ENCODE peak calls at places on chromosomes 5 and 9, in five cellular contexts. O is omental fat pad, B is AG10803, K is transverse colon, E is tibial nerve. S is an unnamed sample.

GRCh38 chr5:93273176-93273575 is 307.8 kb downstream of the NR2F1-AS1 start:
- DNase-seq in O (no peak), B (peak; percentile 61), K (no peak), E (no peak), S (no peak)

GRCh38 chr9:96186601-96187011 is 115.4 kb downstream of the HSD17B3 start:
- DNase-seq in E (no peak), B (no peak), K (peak; percentile 75), O (no peak), S (no peak)

GRCh38 chr5:55108651-55109050 is 6.2 kb downstream of the GZMA start:
- DNase-seq in B (no peak), E (no peak), O (no peak), K (no peak), S (no peak)

GRCh38 chr5:69271376-69271775 is 36.7 kb downstream of the CDK7 start:
- DNase-seq in B (peak; percentile 53), K (peak; percentile 23), O (no peak), E (no peak), S (no peak)

GRCh38 chr5:4413996-4414395 is 726.1 kb upstream of the ADAMTS16 start:
- DNase-seq in B (no peak), E (no peak), O (no peak), K (no peak), S (no peak)

GRCh38 chr9:106737516-106737915 is 125.5 kb upstream of the ZNF462 start:
- DNase-seq in K (no peak), B (no peak), E (no peak), O (no peak), S (no peak)

GRCh38 chr5:119179857-119180641 is 109.2 kb downstream of the DMXL1 start:
- DNase-seq in K (no peak), E (no peak), O (no peak), B (no peak), S (no peak)

GRCh38 chr9:70413798-70414775 is at the start of gene KLF9:
- DNase-seq in E (peak; percentile 90), B (peak; percentile 98), O (peak; percentile 73), K (peak; percentile 95), S (peak; percentile 95)

GRCh38 chr5:137498301-137498735 is 808 bp downstream of the SPOCK1 start:
- DNase-seq in E (no peak), B (no peak), O (no peak), K (no peak), S (no peak)

GRCh38 chr5:177373806-177374205 is 10.4 kb upstream of the SLC34A1 start:
- DNase-seq in B (no peak), O (no peak), E (no peak), K (no peak), S (no peak)

GRCh38 chr9:82586918-82587356 is 476.0 kb downstream of the RASEF start:
- DNase-seq in B (no peak), O (no peak), E (no peak), K (no peak), S (no peak)

GRCh38 chr5:96079075-96079474 is 117.4 kb upstream of the ELL2 start:
- DNase-seq in E (no peak), B (peak; percentile 91), O (no peak), K (no peak), S (no peak)

GRCh38 chr5:138212828-138213160 is 329 bp downstream of the CDC23 start:
- DNase-seq in B (peak; percentile 4), K (peak; percentile 11), E (no peak), O (no peak), S (no peak)

GRCh38 chr5:52947208-52947607 is 41.9 kb upstream of the ITGA2 start:
- DNase-seq in E (no peak), O (no peak), K (no peak), B (no peak), S (no peak)

GRCh38 chr9:16515879-16516289 is 354.6 kb downstream of the BNC2 start:
- DNase-seq in E (no peak), O (no peak), K (no peak), B (peak; percentile 76), S (no peak)

GRCh38 chr5:72624641-72625236 is 117.5 kb upstream of the ZNF366 start:
- DNase-seq in K (no peak), B (peak; percentile 93), E (no peak), O (no peak), S (no peak)

GRCh38 chr9:114312513-114312875 is 10.4 kb upstream of the ORM1 start:
- DNase-seq in E (no peak), O (no peak), B (no peak), K (no peak), S (no peak)

GRCh38 chr9:136982232-136983051 is at the start of gene LCNL1:
- DNase-seq in K (no peak), O (no peak), E (no peak), B (no peak), S (no peak)

GRCh38 chr9:135582966-135583685 is 21.6 kb downstream of the PAEP start:
- DNase-seq in O (no peak), K (no peak), B (no peak), E (no peak), S (no peak)

GRCh38 chr5:137856916-137857862 is 10.5 kb upstream of the MYOT start:
- DNase-seq in O (no peak), B (no peak), E (no peak), K (no peak), S (no peak)

GRCh38 chr5:72387985-72388384 is 67.8 kb downstream of the PTCD2 start:
- DNase-seq in K (no peak), O (no peak), B (peak; percentile 84), E (no peak), S (no peak)

GRCh38 chr5:39498247-39498952 is 73.6 kb upstream of the DAB2 start:
- DNase-seq in B (no peak), E (no peak), O (no peak), K (no peak), S (no peak)

GRCh38 chr5:91020065-91020800 is 362.9 kb downstream of the ARRDC3 start:
- DNase-seq in O (no peak), B (peak; percentile 50), K (no peak), E (no peak), S (no peak)

DNA sequence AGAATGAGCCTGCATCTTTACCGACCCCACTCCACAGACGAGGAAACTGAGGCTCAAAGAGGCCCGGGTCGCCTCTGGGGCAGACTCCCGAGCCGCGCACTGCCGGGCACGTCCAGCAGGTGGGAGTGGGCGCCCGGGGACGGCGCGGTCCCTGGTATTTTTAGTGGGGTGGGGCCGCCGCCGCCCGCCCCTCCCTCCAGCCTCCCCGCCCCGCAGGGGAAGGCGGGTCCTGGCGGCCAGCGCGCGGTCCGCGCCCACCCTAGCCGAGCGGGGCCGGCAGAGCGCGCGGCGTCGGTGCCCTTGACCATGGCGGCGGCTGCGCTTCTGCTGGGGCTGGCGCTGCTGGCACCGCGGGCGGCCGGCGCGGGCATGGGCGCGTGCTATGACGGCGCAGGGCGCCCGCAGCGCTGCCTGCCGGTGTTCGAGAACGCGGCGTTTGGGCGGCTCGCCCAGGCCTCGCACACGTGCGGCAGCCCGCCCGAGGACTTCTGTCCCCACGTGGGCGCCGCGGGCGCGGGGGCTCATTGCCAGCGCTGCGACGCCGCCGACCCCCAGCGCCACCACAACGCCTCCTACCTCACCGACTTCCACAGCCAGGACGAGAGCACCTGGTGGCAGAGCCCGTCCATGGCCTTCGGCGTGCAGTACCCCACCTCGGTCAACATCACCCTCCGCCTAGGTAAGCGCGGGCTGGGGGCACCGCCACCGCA is at the start of gene LAMC3:
- DNase-seq in B (no peak), O (no peak), E (no peak), K (no peak), S (no peak)
- TF ChIP-seq CTCF in B (peak; percentile 27), O (no peak), E (no peak), K (peak; percentile 32), S (peak; percentile 65)

GRCh38 chr9:104093162-104093561 is 947 bp upstream of the SMC2 start:
- DNase-seq in O (no peak), K (no peak), B (no peak), E (no peak), S (no peak)

GRCh38 chr9:104091028-104091590 is 3.0 kb upstream of the SMC2 start:
- DNase-seq in E (no peak), K (no peak), O (no peak), B (no peak), S (no peak)

GRCh38 chr9:104092192-104092591 is 1.9 kb upstream of the SMC2 start:
- DNase-seq in K (no peak), O (no peak), E (no peak), B (no peak), S (no peak)

GRCh38 chr9:104090578-104090977 is 3.5 kb upstream of the SMC2 start:
- DNase-seq in O (no peak), E (no peak), B (no peak), K (no peak), S (no peak)

DNA sequence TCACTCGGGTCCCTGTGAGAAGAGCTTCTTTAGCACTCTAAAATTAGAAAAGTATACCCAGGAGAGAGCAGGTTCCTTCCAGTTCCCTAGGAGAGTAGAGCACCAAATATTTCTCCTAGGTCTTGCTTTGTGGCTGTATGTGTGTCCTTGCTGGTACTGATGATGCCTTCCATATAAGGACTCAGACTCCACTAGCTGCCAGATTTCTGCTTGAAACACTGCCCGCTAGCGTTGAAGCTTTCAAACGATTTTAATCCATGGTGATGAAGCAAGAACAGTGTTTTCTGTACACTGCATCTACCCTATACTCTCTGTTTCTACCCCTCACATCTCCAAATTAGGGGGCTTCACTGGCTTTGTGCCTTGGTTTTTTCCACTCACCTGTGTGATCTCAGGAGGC is 2.4 kb upstream of the SMC2 start:
- DNase-seq in B (no peak), E (no peak), K (peak; percentile 51), O (no peak), S (no peak)
- TF ChIP-seq CTCF in B (no peak), E (peak; percentile 6), K (peak; percentile 27), O (no peak), S (peak; percentile 28)

DNA sequence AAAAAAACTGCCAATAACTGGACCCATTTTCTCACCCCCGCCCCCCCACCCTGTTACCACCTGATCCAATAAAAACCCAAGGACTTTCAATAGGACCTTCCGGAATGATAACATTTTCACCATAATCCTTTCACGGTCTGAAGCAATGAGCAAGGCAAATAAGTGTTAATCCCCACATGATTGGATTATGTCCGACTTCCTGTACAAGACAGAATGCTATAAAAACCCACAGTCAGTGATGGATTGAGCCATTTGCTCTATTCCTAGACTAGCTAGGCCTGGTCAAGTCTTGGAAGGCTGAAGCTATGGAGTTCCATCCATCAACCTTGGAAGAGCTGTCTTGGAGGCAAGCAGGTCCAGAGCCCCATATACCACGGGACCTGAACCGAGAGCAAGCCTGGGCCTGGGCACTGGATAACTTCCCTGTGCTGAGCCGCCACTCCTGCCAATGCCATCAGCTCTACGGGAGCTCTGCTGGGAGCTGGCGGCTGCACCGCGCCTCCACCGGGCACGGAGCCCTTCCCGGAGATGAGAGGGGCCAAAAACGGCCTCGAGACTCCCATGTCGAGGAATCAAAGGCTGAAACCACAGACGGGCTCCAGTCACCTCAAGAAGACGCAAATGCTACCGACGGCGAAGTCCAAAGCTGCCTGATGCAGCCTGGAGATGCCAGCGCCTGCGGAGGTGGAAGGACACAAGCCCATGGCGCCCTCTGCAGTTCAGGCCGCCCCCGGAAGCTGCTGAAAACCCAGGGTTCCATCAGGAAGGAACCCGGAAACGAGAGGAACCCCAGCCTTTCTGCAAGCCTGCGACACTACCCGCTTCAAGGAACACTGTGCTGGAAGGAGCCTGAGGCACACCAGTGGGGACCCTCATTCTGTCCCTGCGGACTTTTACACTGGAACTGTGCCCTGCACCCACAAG is 69.2 kb downstream of the ANXA2R start:
- DNase-seq in E (no peak), B (no peak), K (no peak), O (no peak), S (no peak)
- TF ChIP-seq CTCF in E (no peak), B (no peak), K (no peak), O (no peak), S (no peak)

DNA sequence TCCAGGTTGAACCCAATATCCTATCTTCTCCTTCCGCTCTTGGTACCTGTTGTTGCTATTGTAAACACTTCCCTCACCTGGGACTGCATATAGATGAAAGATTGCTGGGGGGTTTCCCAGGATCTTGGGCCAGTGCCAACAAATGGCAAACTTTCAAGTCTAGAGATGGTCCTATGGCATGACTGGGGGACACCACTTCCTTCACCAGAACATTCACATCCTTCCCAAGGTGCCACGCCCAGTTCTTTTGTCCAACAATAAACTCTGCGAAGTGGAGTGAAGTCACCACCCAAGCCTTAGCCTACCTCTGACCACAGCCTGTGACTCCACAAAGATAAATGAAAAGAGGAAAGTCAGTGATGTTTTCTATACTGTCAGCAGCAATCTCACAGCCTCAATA is 34.4 kb downstream of the DOCK8 start:
- DNase-seq in E (no peak), K (no peak), O (no peak), B (no peak), S (no peak)
- TF ChIP-seq CTCF in E (no peak), K (no peak), O (no peak), B (no peak), S (no peak)

S was measured in ascending aorta.